ENCODE peak calls at places on chromosomes 13 and 19, in four cellular contexts. F is K562, G is GM12878, U is HL-60. I is an unnamed sample.

GRCh38 chr13:101452519-101453485 is at the start of gene ITGBL1:
- DNase-seq in F (no peak), G (no peak), U (no peak), I (peak)

GRCh38 chr13:98224557-98224956 is 47.5 kb upstream of the RNF113B start:
- DNase-seq in F (no peak), G (no peak), U (no peak), I (no peak)

GRCh38 chr13:61685683-61686013 is 270.0 kb upstream of the PCDH20 start:
- DNase-seq in F (peak), G (no peak), U (no peak), I (no peak)

GRCh38 chr19:28634031-28634328 is 579.0 kb downstream of the UQCRFS1 start:
- DNase-seq in F (no peak), G (no peak), U (no peak), I (no peak)

GRCh38 chr19:44566984-44567383 is 37.5 kb upstream of the CEACAM20 start:
- DNase-seq in F (no peak), G (no peak), U (peak), I (no peak)

GRCh38 chr13:111316161-111316730 is 4.2 kb upstream of the TEX29 start:
- DNase-seq in F (no peak), G (no peak), U (no peak), I (no peak)

GRCh38 chr13:34657716-34658115 is 284.4 kb upstream of the NBEA start:
- DNase-seq in F (no peak), G (no peak), U (no peak), I (no peak)

GRCh38 chr19:53432088-53432661 is 391 bp downstream of the ZNF761 start:
- DNase-seq in F (peak), G (no peak), U (peak), I (no peak)

GRCh38 chr13:86653009-86653408 is 853.8 kb upstream of the SLITRK6 start:
- DNase-seq in F (no peak), G (no peak), U (no peak), I (no peak)

GRCh38 chr19:39852882-39853281 is 6.7 kb upstream of the FBL start:
- DNase-seq in F (no peak), G (no peak), U (no peak), I (no peak)
- TF ChIP-seq SPI1 in F (no peak), G (no peak), U (no peak), I (no peak)

DNA sequence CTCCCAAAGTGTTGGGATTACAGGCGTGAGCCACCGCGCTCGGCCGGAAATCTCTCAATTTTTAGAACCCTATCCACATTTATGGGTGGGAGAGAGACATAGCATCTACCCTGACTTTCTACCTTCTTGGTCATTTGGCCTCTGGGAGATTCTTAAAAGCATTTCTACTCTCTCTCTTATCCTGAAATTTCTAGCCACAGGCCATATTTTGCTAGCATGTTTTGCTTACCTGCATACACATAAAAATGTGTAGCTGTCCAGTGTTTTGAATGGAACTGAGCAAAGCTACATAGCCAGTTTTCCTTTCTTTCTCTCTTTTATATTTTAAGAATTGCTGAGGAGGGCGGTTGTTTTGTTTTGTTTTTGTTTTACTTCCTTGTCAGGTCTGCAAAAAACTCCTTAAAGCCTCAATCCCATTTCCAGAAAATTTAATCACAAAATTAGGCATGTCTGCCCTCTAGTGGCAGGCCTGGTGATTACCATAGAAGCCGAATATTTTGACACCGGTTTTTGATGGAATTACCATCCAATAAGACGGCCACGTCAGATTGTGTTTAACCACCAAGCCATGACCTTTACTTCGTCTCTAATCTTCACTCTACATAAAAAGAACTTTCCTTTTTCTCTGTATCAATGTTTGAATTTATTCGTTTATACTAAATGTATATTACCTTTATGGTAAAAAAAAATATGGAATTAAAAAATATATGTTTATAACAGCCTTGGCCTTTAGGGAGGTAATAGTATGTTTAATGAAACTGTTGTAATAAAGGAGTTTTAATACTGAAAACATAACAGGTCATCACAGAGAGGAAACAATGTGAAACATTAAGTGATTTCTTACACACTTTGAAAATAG is 34.4 kb upstream of the OXGR1 start:
- DNase-seq in F (peak), G (no peak), U (peak), I (peak)
- TF ChIP-seq SPI1 in F (no peak), G (no peak), U (no peak), I (no peak)

DNA sequence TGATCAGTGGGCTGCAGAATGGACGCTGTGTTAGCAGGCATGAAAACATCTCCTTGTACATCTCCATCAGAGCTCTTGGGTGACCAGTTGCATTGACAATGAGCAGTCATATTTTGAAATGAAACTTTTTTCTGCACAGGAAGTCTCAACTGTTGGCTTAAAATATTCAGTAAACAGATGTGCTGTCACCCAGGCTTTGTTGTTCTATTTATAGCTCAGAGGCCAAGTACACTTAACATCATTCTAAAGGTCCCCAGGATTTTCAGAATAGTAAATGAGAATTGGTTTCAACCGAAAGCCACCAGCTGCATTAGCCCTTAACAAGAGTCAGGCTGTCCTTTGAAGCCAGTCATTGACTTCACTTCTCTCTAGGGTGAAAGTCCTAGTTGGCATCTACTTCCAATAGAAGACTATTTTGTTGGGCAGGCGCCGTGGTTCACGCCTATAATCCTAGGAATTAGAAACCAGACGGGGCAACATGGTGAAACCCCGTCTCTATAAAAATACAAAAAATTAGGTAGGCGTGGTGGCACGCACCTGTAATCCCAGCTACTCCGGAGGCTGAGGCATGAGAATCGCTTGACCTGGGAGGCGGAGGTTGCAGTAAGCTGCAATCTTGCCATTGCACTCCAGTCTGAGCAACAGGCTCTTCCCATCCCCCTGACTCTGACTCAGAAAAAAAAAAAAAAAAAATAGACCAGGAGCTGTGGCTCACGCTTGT is 7.9 kb upstream of the PDE4A start:
- DNase-seq in F (no peak), G (peak), U (no peak), I (no peak)
- TF ChIP-seq SPI1 in F (no peak), G (peak), U (no peak), I (peak)

GRCh38 chr13:46543307-46543706 is 9.7 kb upstream of the LRCH1 start:
- DNase-seq in F (no peak), G (no peak), U (no peak), I (no peak)
- TF ChIP-seq SPI1 in F (no peak), G (no peak), U (no peak), I (no peak)

GRCh38 chr13:43132228-43132627 is 108.8 kb downstream of the DNAJC15 start:
- DNase-seq in F (peak), G (no peak), U (no peak), I (no peak)
- TF ChIP-seq SPI1 in F (no peak), G (no peak), U (no peak), I (no peak)

GRCh38 chr13:77425705-77426104 is 98.8 kb upstream of the MYCBP2 start:
- DNase-seq in F (no peak), G (no peak), U (no peak), I (no peak)
- TF ChIP-seq SPI1 in F (no peak), G (no peak), U (no peak), I (no peak)

GRCh38 chr13:26867451-26868067 is 107.0 kb upstream of the GPR12 start:
- DNase-seq in F (peak), G (no peak), U (no peak), I (no peak)
- TF ChIP-seq SPI1 in F (no peak), G (no peak), U (no peak), I (no peak)

DNA sequence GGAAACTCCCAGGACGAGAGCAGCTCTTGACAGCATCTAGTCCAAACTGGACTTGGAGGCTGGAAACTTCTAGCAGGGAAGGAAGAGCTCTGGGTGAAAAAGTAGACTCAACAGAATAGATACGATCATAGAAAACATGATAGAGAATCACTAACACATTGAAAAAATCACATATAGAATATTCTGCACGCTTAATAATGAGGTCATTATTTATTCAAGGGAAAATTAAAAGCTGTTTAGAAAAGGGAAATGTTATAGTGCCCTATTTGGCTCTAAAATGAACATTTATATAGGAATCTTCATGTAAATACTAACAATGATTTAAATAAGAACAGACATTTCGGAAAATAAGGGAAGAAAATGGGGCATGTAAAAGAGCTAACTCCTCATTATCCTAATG is 15.1 kb downstream of the KL start:
- DNase-seq in F (no peak), G (no peak), U (no peak), I (no peak)
- TF ChIP-seq SPI1 in F (no peak), G (no peak), U (no peak), I (no peak)

DNA sequence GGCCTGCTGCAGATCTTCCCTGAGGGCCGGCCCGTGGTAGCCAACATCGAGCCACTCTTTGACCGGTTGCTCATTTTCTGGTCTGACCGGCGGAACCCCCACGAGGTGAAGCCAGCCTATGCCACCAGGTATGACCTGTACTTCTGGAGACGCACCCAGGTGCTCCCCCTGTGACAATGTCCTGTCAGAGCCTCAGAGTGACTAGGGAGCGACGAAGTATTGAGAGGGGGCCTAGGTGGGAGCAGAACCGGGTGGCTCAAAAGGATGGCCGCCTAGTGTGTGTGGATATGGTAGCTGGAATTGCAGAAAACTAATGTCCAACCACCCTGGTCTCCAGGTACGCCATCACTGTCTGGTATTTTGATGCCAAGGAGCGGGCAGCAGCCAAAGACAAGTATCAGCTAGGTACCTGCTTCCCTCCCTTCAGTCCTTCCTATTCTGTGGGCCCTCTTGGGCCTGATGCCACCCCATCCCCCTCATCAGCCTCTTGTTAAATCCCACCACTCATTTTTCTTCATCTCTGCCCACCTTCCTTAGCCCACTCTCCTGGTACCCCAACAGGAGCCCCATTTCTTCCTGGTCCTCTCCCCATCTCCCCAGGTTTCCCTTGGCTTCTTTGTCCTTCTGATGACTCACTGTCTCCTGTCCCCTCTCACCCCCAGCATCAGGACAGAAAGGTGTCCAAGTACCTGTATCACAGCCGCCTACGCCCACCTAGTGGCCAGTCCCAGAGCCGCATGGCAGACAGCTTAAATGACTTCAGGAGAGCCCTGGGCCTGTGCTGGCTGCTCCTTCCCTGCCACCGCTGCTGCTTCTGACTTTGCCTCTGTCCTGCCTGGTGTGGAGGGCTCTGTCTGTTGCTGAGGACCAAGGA is 8.4 kb downstream of the EGLN2 start:
- DNase-seq in F (no peak), G (no peak), U (no peak), I (no peak)
- TF ChIP-seq SPI1 in F (no peak), G (no peak), U (no peak), I (no peak)

GRCh38 chr13:83153833-83154232 is 728.4 kb downstream of the SLITRK1 start:
- DNase-seq in F (no peak), G (no peak), U (no peak), I (no peak)

GRCh38 chr13:83150616-83151307 is 731.5 kb downstream of the SLITRK1 start:
- DNase-seq in F (peak), G (no peak), U (no peak), I (no peak)

DNA sequence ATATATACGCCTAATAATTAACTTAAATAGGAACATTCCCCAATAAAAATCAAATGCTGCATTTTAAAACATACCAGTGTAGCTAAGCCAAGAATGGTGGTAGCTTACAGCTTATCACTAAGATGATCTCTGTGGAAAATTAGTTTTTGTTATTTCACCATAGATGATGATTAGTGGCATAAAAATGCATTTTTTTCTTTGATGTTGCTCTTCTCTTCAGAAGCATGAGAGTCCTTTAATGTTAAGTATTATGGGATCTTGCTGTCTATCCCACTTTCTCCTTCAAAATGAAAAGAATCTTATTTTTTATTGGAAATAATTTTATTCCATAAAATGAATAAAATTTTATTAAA is 731.0 kb downstream of the SLITRK1 start:
- DNase-seq in F (no peak), G (no peak), U (no peak), I (no peak)
- TF ChIP-seq SPI1 in F (no peak), G (no peak), U (no peak), I (no peak)

I was measured in GM12891.